ENCODE peak calls at places on chromosomes 3 and 15, in four cellular contexts. One of them, this sample, is unnamed.

GRCh38 chr15:89051875-89052274 is 36.4 kb upstream of the ABHD2 start:
- DNase-seq in GM03348: peak; percentile 88
- DNase-seq in T-helper 2 cell: no peak
- DNase-seq in NCI-H187 treated with DMSO at 0.1 percent for 48 hours: no peak
- DNase-seq in this sample: peak; percentile 63

GRCh38 chr3:55337641-55338174 is 149.4 kb downstream of the WNT5A start:
- DNase-seq in GM03348: no peak
- DNase-seq in T-helper 2 cell: no peak
- DNase-seq in NCI-H187 treated with DMSO at 0.1 percent for 48 hours: no peak
- DNase-seq in this sample: no peak

GRCh38 chr3:184129012-184129411 is 6.1 kb upstream of the EIF2B5 start:
- DNase-seq in GM03348: peak; percentile 75
- DNase-seq in T-helper 2 cell: peak; percentile 9
- DNase-seq in NCI-H187 treated with DMSO at 0.1 percent for 48 hours: no peak
- DNase-seq in this sample: peak; percentile 60

GRCh38 chr3:173396191-173397041 is 1.1 kb upstream of the NLGN1 start:
- DNase-seq in GM03348: no peak
- DNase-seq in T-helper 2 cell: peak; percentile 3
- DNase-seq in NCI-H187 treated with DMSO at 0.1 percent for 48 hours: no peak
- DNase-seq in this sample: no peak

GRCh38 chr3:80017369-80017768 is 249.6 kb upstream of the ROBO1 start:
- DNase-seq in GM03348: no peak
- DNase-seq in T-helper 2 cell: no peak
- DNase-seq in NCI-H187 treated with DMSO at 0.1 percent for 48 hours: no peak
- DNase-seq in this sample: no peak

GRCh38 chr15:69300129-69300588 is 1.4 kb downstream of the PAQR5 start:
- DNase-seq in GM03348: no peak
- DNase-seq in T-helper 2 cell: no peak
- DNase-seq in NCI-H187 treated with DMSO at 0.1 percent for 48 hours: no peak
- DNase-seq in this sample: no peak

GRCh38 chr3:78255403-78255802 is 1215.5 kb downstream of the ROBO2 start:
- DNase-seq in GM03348: peak; percentile 3
- DNase-seq in T-helper 2 cell: no peak
- DNase-seq in NCI-H187 treated with DMSO at 0.1 percent for 48 hours: no peak
- DNase-seq in this sample: peak; percentile 77

GRCh38 chr3:66452247-66453040 is 48.4 kb downstream of the LRIG1 start:
- DNase-seq in GM03348: peak; percentile 37
- DNase-seq in T-helper 2 cell: no peak
- DNase-seq in NCI-H187 treated with DMSO at 0.1 percent for 48 hours: no peak
- DNase-seq in this sample: no peak

GRCh38 chr3:82276992-82277391 is 515.5 kb upstream of the GBE1 start:
- DNase-seq in GM03348: no peak
- DNase-seq in T-helper 2 cell: no peak
- DNase-seq in NCI-H187 treated with DMSO at 0.1 percent for 48 hours: no peak
- DNase-seq in this sample: no peak

GRCh38 chr3:63967675-63968611 is 55.4 kb downstream of the PSMD6 start:
- DNase-seq in GM03348: peak; percentile 25
- DNase-seq in T-helper 2 cell: peak; percentile 94
- DNase-seq in NCI-H187 treated with DMSO at 0.1 percent for 48 hours: no peak
- DNase-seq in this sample: no peak

GRCh38 chr3:153029350-153029749 is 132.7 kb upstream of the RAP2B start:
- DNase-seq in GM03348: peak; percentile 27
- DNase-seq in T-helper 2 cell: no peak
- DNase-seq in NCI-H187 treated with DMSO at 0.1 percent for 48 hours: no peak
- DNase-seq in this sample: peak; percentile 22

GRCh38 chr15:33145447-33145846 is 49.1 kb downstream of the FMN1 start:
- DNase-seq in GM03348: no peak
- DNase-seq in T-helper 2 cell: no peak
- DNase-seq in NCI-H187 treated with DMSO at 0.1 percent for 48 hours: peak; percentile 58
- DNase-seq in this sample: no peak

GRCh38 chr15:78811124-78811824 is at the start of gene ADAMTS7:
- DNase-seq in GM03348: peak; percentile 99
- DNase-seq in T-helper 2 cell: peak; percentile 32
- DNase-seq in NCI-H187 treated with DMSO at 0.1 percent for 48 hours: no peak
- DNase-seq in this sample: peak; percentile 25

GRCh38 chr3:112320698-112321097 is 12.3 kb upstream of the CD200 start:
- DNase-seq in GM03348: no peak
- DNase-seq in T-helper 2 cell: no peak
- DNase-seq in NCI-H187 treated with DMSO at 0.1 percent for 48 hours: no peak
- DNase-seq in this sample: no peak

GRCh38 chr15:63373866-63374548 is 7.6 kb downstream of the CA12 start:
- DNase-seq in GM03348: no peak
- DNase-seq in T-helper 2 cell: no peak
- DNase-seq in NCI-H187 treated with DMSO at 0.1 percent for 48 hours: no peak
- DNase-seq in this sample: no peak

GRCh38 chr3:72892870-72893269 is 5.0 kb downstream of the GXYLT2 start:
- DNase-seq in GM03348: no peak
- DNase-seq in T-helper 2 cell: peak; percentile 8
- DNase-seq in NCI-H187 treated with DMSO at 0.1 percent for 48 hours: no peak
- DNase-seq in this sample: no peak

GRCh38 chr3:99747915-99748314 is 69.7 kb upstream of the CMSS1 start:
- DNase-seq in GM03348: peak; percentile 28
- DNase-seq in T-helper 2 cell: no peak
- DNase-seq in NCI-H187 treated with DMSO at 0.1 percent for 48 hours: no peak
- DNase-seq in this sample: peak; percentile 62

GRCh38 chr3:122789585-122790273 is 3.9 kb downstream of the HSPBAP1 start:
- DNase-seq in GM03348: no peak
- DNase-seq in T-helper 2 cell: no peak
- DNase-seq in NCI-H187 treated with DMSO at 0.1 percent for 48 hours: no peak
- DNase-seq in this sample: no peak

GRCh38 chr3:126135056-126135397 is 45.4 kb downstream of the ALDH1L1 start:
- DNase-seq in GM03348: no peak
- DNase-seq in T-helper 2 cell: no peak
- DNase-seq in NCI-H187 treated with DMSO at 0.1 percent for 48 hours: no peak
- DNase-seq in this sample: no peak

GRCh38 chr15:47374222-47374621 is 343.1 kb upstream of the SEMA6D start:
- DNase-seq in GM03348: peak; percentile 9
- DNase-seq in T-helper 2 cell: no peak
- DNase-seq in NCI-H187 treated with DMSO at 0.1 percent for 48 hours: no peak
- DNase-seq in this sample: peak; percentile 34

GRCh38 chr3:172846706-172847105 is 96.2 kb downstream of the ECT2 start:
- DNase-seq in GM03348: no peak
- DNase-seq in T-helper 2 cell: no peak
- DNase-seq in NCI-H187 treated with DMSO at 0.1 percent for 48 hours: no peak
- DNase-seq in this sample: no peak

GRCh38 chr3:111392911-111393351 is 149.1 kb upstream of the CD96 start:
- DNase-seq in GM03348: no peak
- DNase-seq in T-helper 2 cell: peak; percentile 77
- DNase-seq in NCI-H187 treated with DMSO at 0.1 percent for 48 hours: no peak
- DNase-seq in this sample: no peak

GRCh38 chr3:136277634-136278033 is 27.5 kb downstream of the PCCB start:
- DNase-seq in GM03348: no peak
- DNase-seq in T-helper 2 cell: no peak
- DNase-seq in NCI-H187 treated with DMSO at 0.1 percent for 48 hours: no peak
- DNase-seq in this sample: no peak

GRCh38 chr15:66704019-66704782 is 2.2 kb downstream of the SMAD6 start:
- DNase-seq in GM03348: no peak
- DNase-seq in T-helper 2 cell: peak; percentile 20
- DNase-seq in NCI-H187 treated with DMSO at 0.1 percent for 48 hours: no peak
- DNase-seq in this sample: no peak

GRCh38 chr15:72968531-72968922 is 83.7 kb upstream of the NEO1 start:
- DNase-seq in GM03348: no peak
- DNase-seq in T-helper 2 cell: no peak
- DNase-seq in NCI-H187 treated with DMSO at 0.1 percent for 48 hours: no peak
- DNase-seq in this sample: no peak

GRCh38 chr3:184176377-184177330 is 2.0 kb downstream of the AP2M1 start:
- DNase-seq in GM03348: peak; percentile 90
- DNase-seq in T-helper 2 cell: no peak
- DNase-seq in NCI-H187 treated with DMSO at 0.1 percent for 48 hours: no peak
- DNase-seq in this sample: peak; percentile 96

GRCh38 chr3:113747719-113748046 is 848 bp downstream of the ATP6V1A start:
- DNase-seq in GM03348: peak; percentile 20
- DNase-seq in T-helper 2 cell: peak; percentile 32
- DNase-seq in NCI-H187 treated with DMSO at 0.1 percent for 48 hours: no peak
- DNase-seq in this sample: no peak

GRCh38 chr15:96321422-96322391 is 8.8 kb upstream of the NR2F2 start:
- DNase-seq in GM03348: no peak
- DNase-seq in T-helper 2 cell: no peak
- DNase-seq in NCI-H187 treated with DMSO at 0.1 percent for 48 hours: no peak
- DNase-seq in this sample: no peak

GRCh38 chr3:101779047-101779807 is at the start of gene NXPE3:
- DNase-seq in GM03348: peak; percentile 96
- DNase-seq in T-helper 2 cell: peak; percentile 95
- DNase-seq in NCI-H187 treated with DMSO at 0.1 percent for 48 hours: peak; percentile 4
- DNase-seq in this sample: peak; percentile 70

GRCh38 chr3:172152869-172153268 is 113.5 kb downstream of the FNDC3B start:
- DNase-seq in GM03348: peak; percentile 33
- DNase-seq in T-helper 2 cell: no peak
- DNase-seq in NCI-H187 treated with DMSO at 0.1 percent for 48 hours: no peak
- DNase-seq in this sample: peak; percentile 63

GRCh38 chr3:163438760-163439159 is 1639.5 kb downstream of the SI start:
- DNase-seq in GM03348: no peak
- DNase-seq in T-helper 2 cell: no peak
- DNase-seq in NCI-H187 treated with DMSO at 0.1 percent for 48 hours: no peak
- DNase-seq in this sample: no peak